ENCODE peak calls at places on chromosomes 6 and 20, in ten cellular contexts. One of them, this sample, is unnamed.
A peak's percentile ranks its signal among the peaks of the same experiment; 100 is the strongest.

GRCh38 chr20:46959081-46959692 is 64.5 kb downstream of the EYA2 start:
- DNase-seq in heart left ventricle: no peak
- DNase-seq in CD8-positive, alpha-beta T cell: no peak
- DNase-seq in cardiac muscle cell: peak; percentile 67
- DNase-seq in dorsolateral prefrontal cortex: no peak
- DNase-seq in prostate gland: no peak
- DNase-seq in choroid plexus epithelial cell: peak; percentile 88
- DNase-seq in heart right ventricle: no peak
- DNase-seq in fibroblast of lung: peak; percentile 98
- DNase-seq in cardiac fibroblast: peak; percentile 73
- DNase-seq in this sample: no peak

GRCh38 chr6:113078791-113079190 is 731.7 kb downstream of the RFPL4B start:
- DNase-seq in CD8-positive, alpha-beta T cell: no peak
- DNase-seq in fibroblast of lung: no peak
- DNase-seq in dorsolateral prefrontal cortex: no peak
- DNase-seq in prostate gland: no peak
- DNase-seq in choroid plexus epithelial cell: no peak
- DNase-seq in heart right ventricle: no peak
- DNase-seq in cardiac muscle cell: no peak
- DNase-seq in cardiac fibroblast: no peak
- DNase-seq in heart left ventricle: no peak
- DNase-seq in this sample: no peak

GRCh38 chr20:17849901-17850673 is 118.5 kb downstream of the SNX5 start:
- DNase-seq in CD8-positive, alpha-beta T cell: no peak
- DNase-seq in cardiac fibroblast: peak; percentile 100
- DNase-seq in choroid plexus epithelial cell: peak; percentile 97
- DNase-seq in heart left ventricle: peak; percentile 87
- DNase-seq in heart right ventricle: peak; percentile 65
- DNase-seq in cardiac muscle cell: peak; percentile 99
- DNase-seq in prostate gland: no peak
- DNase-seq in fibroblast of lung: peak; percentile 100
- DNase-seq in dorsolateral prefrontal cortex: no peak
- DNase-seq in this sample: no peak

GRCh38 chr20:43658723-43659419 is 8.0 kb upstream of the MYBL2 start:
- DNase-seq in choroid plexus epithelial cell: no peak
- DNase-seq in CD8-positive, alpha-beta T cell: no peak
- DNase-seq in prostate gland: no peak
- DNase-seq in fibroblast of lung: no peak
- DNase-seq in heart right ventricle: no peak
- DNase-seq in cardiac muscle cell: no peak
- DNase-seq in dorsolateral prefrontal cortex: no peak
- DNase-seq in cardiac fibroblast: no peak
- DNase-seq in heart left ventricle: no peak
- DNase-seq in this sample: no peak

GRCh38 chr20:20611165-20611564 is 101.3 kb downstream of the RALGAPA2 start:
- DNase-seq in CD8-positive, alpha-beta T cell: no peak
- DNase-seq in choroid plexus epithelial cell: no peak
- DNase-seq in cardiac muscle cell: no peak
- DNase-seq in prostate gland: no peak
- DNase-seq in cardiac fibroblast: no peak
- DNase-seq in heart right ventricle: no peak
- DNase-seq in fibroblast of lung: no peak
- DNase-seq in dorsolateral prefrontal cortex: no peak
- DNase-seq in heart left ventricle: no peak
- DNase-seq in this sample: no peak

GRCh38 chr20:37398750-37399621 is 53.0 kb downstream of the SRC start:
- DNase-seq in fibroblast of lung: no peak
- DNase-seq in dorsolateral prefrontal cortex: no peak
- DNase-seq in heart right ventricle: no peak
- DNase-seq in choroid plexus epithelial cell: no peak
- DNase-seq in CD8-positive, alpha-beta T cell: no peak
- DNase-seq in prostate gland: no peak
- DNase-seq in cardiac fibroblast: no peak
- DNase-seq in cardiac muscle cell: no peak
- DNase-seq in heart left ventricle: no peak
- DNase-seq in this sample: no peak

GRCh38 chr20:23086056-23086551 is at the start of gene CD93:
- DNase-seq in cardiac muscle cell: peak; percentile 67
- DNase-seq in heart left ventricle: peak; percentile 64
- DNase-seq in prostate gland: no peak
- DNase-seq in fibroblast of lung: peak; percentile 18
- DNase-seq in choroid plexus epithelial cell: peak; percentile 71
- DNase-seq in heart right ventricle: peak; percentile 78
- DNase-seq in dorsolateral prefrontal cortex: no peak
- DNase-seq in cardiac fibroblast: peak; percentile 67
- DNase-seq in CD8-positive, alpha-beta T cell: no peak
- DNase-seq in this sample: no peak

GRCh38 chr6:116531675-116532570 is 13.6 kb downstream of the TRAPPC3L start:
- DNase-seq in dorsolateral prefrontal cortex: peak; percentile 21
- DNase-seq in cardiac fibroblast: peak; percentile 87
- DNase-seq in heart left ventricle: peak; percentile 52
- DNase-seq in cardiac muscle cell: peak; percentile 85
- DNase-seq in prostate gland: peak; percentile 13
- DNase-seq in heart right ventricle: peak; percentile 70
- DNase-seq in fibroblast of lung: peak; percentile 62
- DNase-seq in choroid plexus epithelial cell: peak; percentile 91
- DNase-seq in CD8-positive, alpha-beta T cell: peak; percentile 65
- DNase-seq in this sample: peak; percentile 44

GRCh38 chr20:57108218-57108617 is 158.2 kb downstream of the BMP7 start:
- DNase-seq in dorsolateral prefrontal cortex: no peak
- DNase-seq in heart left ventricle: no peak
- DNase-seq in cardiac fibroblast: no peak
- DNase-seq in cardiac muscle cell: no peak
- DNase-seq in prostate gland: no peak
- DNase-seq in fibroblast of lung: no peak
- DNase-seq in choroid plexus epithelial cell: no peak
- DNase-seq in CD8-positive, alpha-beta T cell: no peak
- DNase-seq in heart right ventricle: no peak
- DNase-seq in this sample: no peak

DNA sequence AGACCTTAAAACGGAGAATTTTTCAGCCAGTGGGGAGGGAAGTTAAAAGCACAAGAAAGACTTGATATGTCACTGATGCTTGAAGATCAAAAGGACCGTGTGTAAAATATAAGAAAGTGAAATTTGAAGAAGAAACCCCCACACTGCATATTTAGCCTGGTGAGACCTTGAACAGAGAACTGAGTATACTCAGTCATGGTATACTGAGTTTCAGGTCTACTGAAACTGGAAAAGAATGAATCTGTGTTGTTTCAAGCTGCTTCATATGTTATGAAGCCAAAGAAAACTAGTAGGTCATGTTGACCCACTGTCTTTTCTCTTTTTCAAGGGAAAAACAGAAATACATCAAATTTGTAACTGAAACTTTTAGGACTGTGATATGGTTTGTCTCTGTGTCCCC is 443.8 kb upstream of the GJE1 start:
- DNase-seq in cardiac fibroblast: no peak
- DNase-seq in CD8-positive, alpha-beta T cell: no peak
- DNase-seq in cardiac muscle cell: no peak
- DNase-seq in choroid plexus epithelial cell: no peak
- DNase-seq in prostate gland: no peak
- DNase-seq in heart right ventricle: no peak
- DNase-seq in fibroblast of lung: no peak
- DNase-seq in heart left ventricle: no peak
- DNase-seq in dorsolateral prefrontal cortex: no peak
- DNase-seq in this sample: no peak
- H3K4me3 ChIP-seq in cardiac fibroblast: no peak overlapping the region
- H3K4me3 ChIP-seq in CD8-positive, alpha-beta T cell: no peak overlapping the region
- H3K4me3 ChIP-seq in cardiac muscle cell: no peak overlapping the region
- H3K4me3 ChIP-seq in choroid plexus epithelial cell: no peak overlapping the region
- H3K4me3 ChIP-seq in prostate gland: no peak overlapping the region
- H3K4me3 ChIP-seq in heart right ventricle: no peak overlapping the region
- H3K4me3 ChIP-seq in fibroblast of lung: no peak overlapping the region
- H3K4me3 ChIP-seq in heart left ventricle: no peak overlapping the region
- H3K4me3 ChIP-seq in dorsolateral prefrontal cortex: no peak overlapping the region
- H3K4me3 ChIP-seq in this sample: no peak overlapping the region

GRCh38 chr6:43923376-43924221 is 153.6 kb downstream of the VEGFA start:
- DNase-seq in choroid plexus epithelial cell: no peak
- DNase-seq in CD8-positive, alpha-beta T cell: no peak
- DNase-seq in heart left ventricle: no peak
- DNase-seq in heart right ventricle: no peak
- DNase-seq in cardiac fibroblast: peak; percentile 46
- DNase-seq in fibroblast of lung: peak; percentile 77
- DNase-seq in cardiac muscle cell: peak; percentile 43
- DNase-seq in prostate gland: no peak
- DNase-seq in dorsolateral prefrontal cortex: no peak
- DNase-seq in this sample: no peak

GRCh38 chr6:43927525-43928210 is 157.7 kb downstream of the VEGFA start:
- DNase-seq in heart left ventricle: no peak
- DNase-seq in cardiac muscle cell: no peak
- DNase-seq in prostate gland: no peak
- DNase-seq in choroid plexus epithelial cell: no peak
- DNase-seq in CD8-positive, alpha-beta T cell: no peak
- DNase-seq in fibroblast of lung: no peak
- DNase-seq in cardiac fibroblast: no peak
- DNase-seq in heart right ventricle: no peak
- DNase-seq in dorsolateral prefrontal cortex: no peak
- DNase-seq in this sample: no peak

GRCh38 chr6:43924222-43924702 is 154.3 kb downstream of the VEGFA start:
- DNase-seq in dorsolateral prefrontal cortex: peak; percentile 7
- DNase-seq in fibroblast of lung: peak; percentile 40
- DNase-seq in choroid plexus epithelial cell: peak; percentile 30
- DNase-seq in CD8-positive, alpha-beta T cell: peak; percentile 40
- DNase-seq in prostate gland: no peak
- DNase-seq in cardiac fibroblast: peak; percentile 32
- DNase-seq in heart right ventricle: no peak
- DNase-seq in cardiac muscle cell: peak; percentile 24
- DNase-seq in heart left ventricle: no peak
- DNase-seq in this sample: no peak

GRCh38 chr6:43929511-43929910 is 159.5 kb downstream of the VEGFA start:
- DNase-seq in dorsolateral prefrontal cortex: no peak
- DNase-seq in CD8-positive, alpha-beta T cell: no peak
- DNase-seq in prostate gland: no peak
- DNase-seq in heart right ventricle: no peak
- DNase-seq in choroid plexus epithelial cell: no peak
- DNase-seq in cardiac fibroblast: no peak
- DNase-seq in fibroblast of lung: no peak
- DNase-seq in heart left ventricle: no peak
- DNase-seq in cardiac muscle cell: no peak
- DNase-seq in this sample: no peak

DNA sequence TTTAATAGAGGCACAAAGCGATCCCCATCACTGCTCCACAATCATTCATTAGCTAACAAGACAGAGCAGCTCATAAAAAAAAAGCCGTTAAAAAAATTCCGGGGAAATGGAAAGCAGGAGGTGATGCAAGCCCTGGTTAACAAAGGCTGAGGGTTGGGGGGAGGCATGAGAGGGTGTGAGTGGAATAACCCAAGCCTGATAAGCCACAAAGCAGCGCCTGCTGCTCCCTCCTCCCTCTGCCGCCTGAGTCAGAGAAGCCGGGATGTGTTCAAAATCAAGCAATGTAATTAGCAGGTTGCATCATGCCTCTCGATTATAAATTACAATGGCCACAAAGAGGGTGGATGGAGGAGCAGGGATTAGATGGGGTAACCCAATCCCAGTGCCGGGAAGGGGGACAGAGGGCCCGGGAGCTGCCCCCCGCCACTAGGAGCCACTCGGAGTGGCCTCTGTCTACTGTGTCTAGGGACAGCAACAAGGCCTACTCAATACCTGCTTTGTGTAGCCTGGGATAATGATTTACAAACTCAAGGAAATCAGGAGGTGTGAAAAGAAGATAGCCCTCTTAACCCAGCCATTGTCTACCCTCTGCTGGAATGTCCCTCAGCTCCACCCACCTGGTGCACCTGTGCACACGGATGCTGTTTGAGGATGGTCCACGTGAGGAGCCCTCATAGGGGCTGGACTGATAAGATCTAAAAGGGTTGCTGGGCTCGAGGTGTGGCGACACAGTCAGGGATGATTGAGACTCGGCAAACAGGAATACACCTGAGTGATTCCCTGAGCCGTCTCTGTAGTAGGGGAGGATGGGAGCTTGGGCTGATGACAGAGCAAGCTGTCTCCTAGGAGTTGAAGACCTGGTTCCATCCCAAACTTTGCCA is 156.9 kb downstream of the VEGFA start:
- DNase-seq in prostate gland: no peak
- DNase-seq in heart left ventricle: no peak
- DNase-seq in fibroblast of lung: peak; percentile 93
- DNase-seq in choroid plexus epithelial cell: peak; percentile 83
- DNase-seq in cardiac fibroblast: peak; percentile 95
- DNase-seq in cardiac muscle cell: peak; percentile 97
- DNase-seq in dorsolateral prefrontal cortex: peak; percentile 14
- DNase-seq in CD8-positive, alpha-beta T cell: no peak
- DNase-seq in heart right ventricle: no peak
- DNase-seq in this sample: no peak
- TF ChIP-seq CTCF in prostate gland: no peak
- TF ChIP-seq CTCF in heart left ventricle: no peak
- TF ChIP-seq CTCF in fibroblast of lung: no peak
- TF ChIP-seq CTCF in choroid plexus epithelial cell: peak; percentile 9
- TF ChIP-seq CTCF in cardiac fibroblast: no peak
- TF ChIP-seq CTCF in cardiac muscle cell: peak; percentile 6
- TF ChIP-seq CTCF in dorsolateral prefrontal cortex: no peak
- TF ChIP-seq CTCF in CD8-positive, alpha-beta T cell: no peak
- TF ChIP-seq CTCF in heart right ventricle: no peak
- TF ChIP-seq CTCF in this sample: no peak

GRCh38 chr6:2853766-2854393 is 12.2 kb upstream of the SERPINB1 start:
- DNase-seq in dorsolateral prefrontal cortex: no peak
- DNase-seq in choroid plexus epithelial cell: peak; percentile 78
- DNase-seq in cardiac fibroblast: peak; percentile 82
- DNase-seq in heart right ventricle: no peak
- DNase-seq in fibroblast of lung: peak; percentile 75
- DNase-seq in CD8-positive, alpha-beta T cell: peak; percentile 76
- DNase-seq in cardiac muscle cell: peak; percentile 77
- DNase-seq in heart left ventricle: no peak
- DNase-seq in prostate gland: peak; percentile 23
- DNase-seq in this sample: no peak
- H3K4me3 ChIP-seq in dorsolateral prefrontal cortex: peak overlapping the region; percentile 5
- H3K4me3 ChIP-seq in choroid plexus epithelial cell: peak overlapping the region; percentile 53
- H3K4me3 ChIP-seq in cardiac fibroblast: peak overlapping the region; percentile 40
- H3K4me3 ChIP-seq in heart right ventricle: peak overlapping the region; percentile 52
- H3K4me3 ChIP-seq in fibroblast of lung: peak overlapping the region; percentile 54
- H3K4me3 ChIP-seq in CD8-positive, alpha-beta T cell: peak overlapping the region; percentile 43
- H3K4me3 ChIP-seq in cardiac muscle cell: no peak overlapping the region
- H3K4me3 ChIP-seq in heart left ventricle: peak overlapping the region; percentile 39
- H3K4me3 ChIP-seq in prostate gland: peak overlapping the region; percentile 22
- H3K4me3 ChIP-seq in this sample: peak overlapping the region; percentile 13

DNA sequence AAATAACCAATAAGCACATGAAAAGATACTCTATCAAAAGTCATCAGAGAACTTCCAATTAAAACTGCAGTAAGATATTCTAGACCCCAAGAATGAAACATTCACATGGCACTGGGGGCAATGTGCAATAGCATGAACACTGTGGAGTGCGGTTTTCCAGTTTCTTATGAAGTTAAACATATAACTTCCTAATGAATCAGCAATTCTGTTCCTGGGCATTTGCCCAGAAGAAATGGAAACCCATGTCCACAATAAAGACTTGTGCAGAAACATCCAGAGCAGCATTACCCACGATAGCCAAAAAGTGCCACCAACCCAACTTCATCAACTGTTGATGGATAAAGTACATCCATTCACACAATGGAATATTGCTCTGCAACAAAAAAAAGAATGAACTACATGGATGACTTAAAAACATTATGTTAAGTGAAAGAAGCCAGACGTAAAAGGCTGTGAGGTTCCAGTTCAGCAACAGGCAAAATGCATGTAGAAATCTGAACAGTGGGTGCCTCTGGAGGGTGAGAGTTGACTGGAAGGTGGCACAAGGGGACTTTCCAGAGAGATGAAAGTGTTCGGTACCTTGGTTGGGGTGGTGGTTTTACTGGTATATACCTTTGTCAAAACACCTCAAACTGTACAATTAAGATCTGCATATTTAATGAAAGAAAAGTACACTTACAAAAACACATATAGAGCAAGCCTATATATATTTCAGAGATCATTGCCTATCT is 207.2 kb upstream of the ECI2 start:
- DNase-seq in dorsolateral prefrontal cortex: no peak
- DNase-seq in heart left ventricle: no peak
- DNase-seq in fibroblast of lung: no peak
- DNase-seq in prostate gland: no peak
- DNase-seq in cardiac fibroblast: peak; percentile 21
- DNase-seq in cardiac muscle cell: no peak
- DNase-seq in CD8-positive, alpha-beta T cell: no peak
- DNase-seq in choroid plexus epithelial cell: no peak
- DNase-seq in heart right ventricle: no peak
- DNase-seq in this sample: no peak
- TF ChIP-seq CTCF in dorsolateral prefrontal cortex: no peak
- TF ChIP-seq CTCF in heart left ventricle: no peak
- TF ChIP-seq CTCF in fibroblast of lung: no peak
- TF ChIP-seq CTCF in prostate gland: no peak
- TF ChIP-seq CTCF in cardiac fibroblast: no peak
- TF ChIP-seq CTCF in cardiac muscle cell: no peak
- TF ChIP-seq CTCF in CD8-positive, alpha-beta T cell: no peak
- TF ChIP-seq CTCF in choroid plexus epithelial cell: no peak
- TF ChIP-seq CTCF in heart right ventricle: no peak
- TF ChIP-seq CTCF in this sample: no peak